ENCODE peak calls at places on chromosome 17, in four cellular contexts. B, X, R and P are unnamed samples.

GRCh38 chr17:57875109-57876022 is 25.5 kb upstream of the MRPS23 start:
- DNase-seq in B (no peak), X (peak), R (no peak), P (peak)

GRCh38 chr17:38747385-38748328 is 479 bp downstream of the PCGF2 start:
- DNase-seq in B (peak), X (peak), R (no peak), P (peak)

GRCh38 chr17:74522381-74523090 is 8.7 kb downstream of the CD300LB start:
- DNase-seq in B (no peak), X (no peak), R (no peak), P (no peak)

GRCh38 chr17:35051183-35051578 is 12.3 kb downstream of the RFFL start:
- DNase-seq in B (peak), X (no peak), R (no peak), P (no peak)

GRCh38 chr17:54348234-54348633 is 525.5 kb downstream of the KIF2B start:
- DNase-seq in B (no peak), X (no peak), R (no peak), P (no peak)

GRCh38 chr17:43556292-43556691 is 10.2 kb upstream of the ETV4 start:
- DNase-seq in B (peak), X (no peak), R (no peak), P (no peak)

GRCh38 chr17:77404812-77405581 is 264.2 kb downstream of the SEC14L1 start:
- DNase-seq in B (no peak), X (no peak), R (peak), P (no peak)

GRCh38 chr17:60173304-60173807 is 23.6 kb downstream of the CA4 start:
- DNase-seq in B (no peak), X (no peak), R (no peak), P (no peak)

GRCh38 chr17:31858647-31859486 is at the start of gene COPRS:
- DNase-seq in B (peak), X (peak), R (no peak), P (peak)

GRCh38 chr17:72924181-72924580 is 168.3 kb downstream of the SLC39A11 start:
- DNase-seq in B (no peak), X (no peak), R (no peak), P (peak)

GRCh38 chr17:19247423-19247822 is 10.3 kb downstream of the EPN2 start:
- DNase-seq in B (no peak), X (no peak), R (no peak), P (peak)

GRCh38 chr17:28570716-28571254 is 539 bp downstream of the PIGS start:
- DNase-seq in B (peak), X (peak), R (no peak), P (peak)

GRCh38 chr17:44067547-44067945 is 1.1 kb upstream of the LSM12 start:
- DNase-seq in B (no peak), X (no peak), R (no peak), P (no peak)

GRCh38 chr17:72974605-72975232 is 117.8 kb downstream of the SLC39A11 start:
- DNase-seq in B (no peak), X (no peak), R (no peak), P (no peak)

GRCh38 chr17:27565874-27566672 is 64.9 kb upstream of the LGALS9 start:
- DNase-seq in B (no peak), X (no peak), R (no peak), P (no peak)

GRCh38 chr17:36647598-36647997 is 46.2 kb downstream of the MRM1 start:
- DNase-seq in B (no peak), X (peak), R (no peak), P (no peak)

GRCh38 chr17:68482576-68483001 is 25.3 kb upstream of the WIPI1 start:
- DNase-seq in B (no peak), X (no peak), R (no peak), P (no peak)

GRCh38 chr17:68248199-68248825 is 469 bp downstream of the AMZ2 start:
- DNase-seq in B (no peak), X (no peak), R (no peak), P (no peak)

GRCh38 chr17:42424991-42425610 is 2.0 kb upstream of the CAVIN1 start:
- DNase-seq in B (peak), X (no peak), R (no peak), P (no peak)

GRCh38 chr17:20008242-20009051 is 712 bp upstream of the SPECC1 start:
- DNase-seq in B (peak), X (peak), R (no peak), P (peak)

GRCh38 chr17:63698381-63698885 is 1.5 kb downstream of the LIMD2 start:
- DNase-seq in B (no peak), X (no peak), R (no peak), P (no peak)

GRCh38 chr17:63365366-63366237 is 80.5 kb downstream of the CYB561 start:
- DNase-seq in B (no peak), X (no peak), R (no peak), P (no peak)

GRCh38 chr17:838486-838885 is 56.3 kb downstream of the MRM3 start:
- DNase-seq in B (no peak), X (no peak), R (no peak), P (no peak)

GRCh38 chr17:30554839-30555751 is 77.9 kb downstream of the GOSR1 start:
- DNase-seq in B (peak), X (peak), R (no peak), P (no peak)

GRCh38 chr17:41439375-41439774 is 1.4 kb downstream of the KRT38 start:
- DNase-seq in B (no peak), X (no peak), R (no peak), P (no peak)

GRCh38 chr17:76527430-76528111 is 9.9 kb downstream of the CYGB start:
- DNase-seq in B (no peak), X (peak), R (no peak), P (peak)

GRCh38 chr17:74042744-74043486 is 160.6 kb upstream of the RPL38 start:
- DNase-seq in B (no peak), X (no peak), R (no peak), P (no peak)

GRCh38 chr17:61389670-61390478 is 9.8 kb upstream of the TBX2 start:
- DNase-seq in B (peak), X (peak), R (no peak), P (peak)

GRCh38 chr17:13131211-13131610 is 113.4 kb upstream of the ELAC2 start:
- DNase-seq in B (no peak), X (no peak), R (no peak), P (no peak)

GRCh38 chr17:17831208-17832039 is 5.4 kb downstream of the SREBF1 start:
- DNase-seq in B (no peak), X (no peak), R (no peak), P (peak)

GRCh38 chr17:17832040-17832363 is 4.8 kb downstream of the SREBF1 start:
- DNase-seq in B (no peak), X (no peak), R (no peak), P (no peak)

GRCh38 chr17:17827826-17828621 is 8.8 kb downstream of the SREBF1 start:
- DNase-seq in B (no peak), X (no peak), R (no peak), P (no peak)

GRCh38 chr17:17830269-17830567 is 6.6 kb downstream of the SREBF1 start:
- DNase-seq in B (no peak), X (no peak), R (no peak), P (no peak)

GRCh38 chr17:17830740-17831207 is 6.0 kb downstream of the SREBF1 start:
- DNase-seq in B (no peak), X (no peak), R (no peak), P (no peak)
- TF ChIP-seq USF1 in B (peak), X (no peak), R (no peak), P (no peak)

GRCh38 chr17:2042355-2042929 is 620 bp downstream of the OVCA2 start:
- DNase-seq in B (peak), X (no peak), R (no peak), P (peak)
- TF ChIP-seq USF1 in B (no peak), X (no peak), R (no peak), P (no peak)

GRCh38 chr17:64777413-64778101 is 115.5 kb upstream of the SMURF2 start:
- DNase-seq in B (no peak), X (no peak), R (no peak), P (peak)
- TF ChIP-seq USF1 in B (no peak), X (no peak), R (no peak), P (no peak)

DNA sequence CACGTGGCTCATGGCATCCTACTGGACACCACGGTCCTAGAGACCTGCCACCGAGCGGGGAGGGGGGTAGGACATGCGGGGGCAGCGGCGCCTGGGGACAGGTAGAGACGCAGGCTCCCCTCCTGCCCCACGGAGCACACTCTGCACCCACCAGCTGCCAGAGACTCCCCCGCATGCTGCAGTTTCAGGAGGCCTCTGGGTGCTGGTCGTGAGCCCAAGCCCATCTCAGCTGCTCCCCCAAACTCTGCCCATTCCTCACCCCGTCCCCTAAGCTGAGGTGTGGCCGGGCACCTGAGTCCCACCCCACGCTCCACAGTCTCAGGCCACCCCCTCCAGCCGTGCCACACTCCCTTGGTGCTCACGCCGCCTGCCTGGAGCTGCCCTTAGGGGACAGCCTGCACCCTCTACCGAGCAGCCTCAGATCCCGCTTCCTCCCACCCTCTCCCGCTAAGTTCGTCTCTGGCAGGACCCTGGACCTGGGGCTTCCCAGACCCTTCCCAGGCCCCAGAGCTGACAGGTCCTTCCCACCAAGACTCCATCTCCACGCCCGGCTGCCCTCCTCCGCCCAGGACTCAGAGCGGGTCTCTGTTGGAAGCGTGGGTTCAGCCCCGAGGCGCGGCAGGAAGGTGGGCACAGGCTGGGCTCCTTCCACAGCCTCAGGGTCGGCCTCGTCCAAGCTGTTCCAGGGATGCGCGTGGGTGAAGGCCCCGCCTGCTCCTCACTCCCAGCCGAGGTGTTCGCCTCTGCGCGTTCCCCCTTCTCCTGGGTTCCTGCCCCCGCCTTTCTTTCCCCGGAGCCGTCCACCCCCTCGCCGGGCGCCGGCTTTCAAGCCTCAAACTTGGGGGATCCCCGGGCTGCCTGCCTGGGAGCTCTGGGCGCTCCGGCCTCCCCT is 1.3 kb downstream of the RAB40B start:
- DNase-seq in B (no peak), X (peak), R (no peak), P (peak)
- TF ChIP-seq USF1 in B (no peak), X (no peak), R (no peak), P (no peak)